ENCODE peak calls at places on chromosome 2, in nine cellular contexts. A is NCI-H1930; R is Daoy; B is DMS 273 treated with DMSO at 0.1 percent for 48 hours; T is Panc1; G is neural crest cell; W is fibroblast of lung; Z is suprapubic skin; X is stimulated activated CD4-positive, alpha-beta T cell treated with anti-CD3 and anti-CD28 coated beads, TNF-alpha, amount 100 ng/mL, for 4 hours. O is an unnamed sample.

GRCh38 chr2:40363631-40364030 is 88.3 kb downstream of the SLC8A1 start:
- DNase-seq in A (no peak), R (no peak), B (no peak), T (no peak), G (no peak), W (peak), Z (no peak), X (no peak), O (no peak)

GRCh38 chr2:118371500-118371899 is 283.2 kb downstream of the INSIG2 start:
- DNase-seq in A (no peak), R (peak), B (no peak), T (no peak), G (peak), W (peak), Z (no peak), X (no peak), O (peak)

GRCh38 chr2:230694241-230694640 is 18.4 kb upstream of the CAB39 start:
- DNase-seq in A (no peak), R (no peak), B (no peak), T (no peak), G (no peak), W (no peak), Z (no peak), X (no peak), O (no peak)

GRCh38 chr2:217804786-217805678 is 197.8 kb downstream of the TNS1 start:
- DNase-seq in A (no peak), R (no peak), B (no peak), T (no peak), G (no peak), W (peak), Z (no peak), X (no peak), O (peak)

GRCh38 chr2:71071681-71072398 is 3.4 kb downstream of the NAGK start:
- DNase-seq in A (no peak), R (no peak), B (no peak), T (no peak), G (no peak), W (no peak), Z (no peak), X (peak), O (no peak)

GRCh38 chr2:64865073-64865830 is 123.9 kb upstream of the SLC1A4 start:
- DNase-seq in A (no peak), R (peak), B (peak), T (no peak), G (peak), W (peak), Z (peak), X (peak), O (peak)

GRCh38 chr2:46847185-46847710 is 68.4 kb downstream of the MCFD2 start:
- DNase-seq in A (no peak), R (peak), B (peak), T (no peak), G (no peak), W (peak), Z (peak), X (no peak), O (peak)

GRCh38 chr2:39625927-39626270 is 39.8 kb upstream of the TMEM178A start:
- DNase-seq in A (no peak), R (no peak), B (no peak), T (no peak), G (no peak), W (no peak), Z (no peak), X (no peak), O (no peak)

GRCh38 chr2:39568561-39569006 is 97.1 kb upstream of the TMEM178A start:
- DNase-seq in A (no peak), R (peak), B (peak), T (no peak), G (no peak), W (peak), Z (no peak), X (no peak), O (peak)

GRCh38 chr2:45652090-45653050 is 895 bp downstream of the PRKCE start:
- DNase-seq in A (no peak), R (peak), B (peak), T (no peak), G (peak), W (peak), Z (peak), X (peak), O (peak)

GRCh38 chr2:62705859-62706720 is 577 bp downstream of the EHBP1 start:
- DNase-seq in A (peak), R (peak), B (no peak), T (no peak), G (peak), W (peak), Z (peak), X (peak), O (peak)

GRCh38 chr2:211946960-211947359 is 591.6 kb downstream of the ERBB4 start:
- DNase-seq in A (no peak), R (no peak), B (no peak), T (no peak), G (no peak), W (no peak), Z (no peak), X (no peak), O (no peak)

GRCh38 chr2:190882327-190882766 is 1.7 kb downstream of the GLS start:
- DNase-seq in A (no peak), R (no peak), B (no peak), T (no peak), G (no peak), W (no peak), Z (no peak), X (no peak), O (no peak)

GRCh38 chr2:43426305-43427031 is 169.4 kb downstream of the THADA start:
- DNase-seq in A (no peak), R (peak), B (peak), T (no peak), G (no peak), W (peak), Z (peak), X (peak), O (peak)

GRCh38 chr2:121125350-121125749 is 159.7 kb downstream of the TFCP2L1 start:
- DNase-seq in A (no peak), R (no peak), B (no peak), T (no peak), G (no peak), W (no peak), Z (no peak), X (no peak), O (no peak)

GRCh38 chr2:2542966-2543555 is 212.0 kb upstream of the MYT1L start:
- DNase-seq in A (peak), R (peak), B (no peak), T (no peak), G (peak), W (no peak), Z (no peak), X (no peak), O (peak)

GRCh38 chr2:24521162-24521857 is 30.3 kb downstream of the NCOA1 start:
- DNase-seq in A (no peak), R (no peak), B (no peak), T (no peak), G (no peak), W (no peak), Z (no peak), X (no peak), O (no peak)

GRCh38 chr2:54955674-54956391 is 94.4 kb downstream of the RTN4 start:
- DNase-seq in A (no peak), R (peak), B (no peak), T (peak), G (no peak), W (no peak), Z (no peak), X (no peak), O (no peak)

GRCh38 chr2:19971691-19972090 is 18.2 kb downstream of the WDR35 start:
- DNase-seq in A (no peak), R (no peak), B (no peak), T (no peak), G (no peak), W (no peak), Z (no peak), X (no peak), O (no peak)

GRCh38 chr2:177165103-177165583 is 47.5 kb upstream of the HNRNPA3 start:
- DNase-seq in A (no peak), R (peak), B (peak), T (no peak), G (peak), W (peak), Z (no peak), X (no peak), O (peak)

GRCh38 chr2:190863946-190864345 is 16.7 kb upstream of the GLS start:
- DNase-seq in A (peak), R (no peak), B (no peak), T (no peak), G (no peak), W (no peak), Z (no peak), X (no peak), O (no peak)

GRCh38 chr2:64485961-64486360 is 32.0 kb downstream of the LGALSL start:
- DNase-seq in A (no peak), R (no peak), B (no peak), T (no peak), G (no peak), W (peak), Z (peak), X (no peak), O (no peak)

GRCh38 chr2:29000481-29000880 is 19.4 kb downstream of the TOGARAM2 start:
- DNase-seq in A (no peak), R (no peak), B (no peak), T (no peak), G (no peak), W (no peak), Z (no peak), X (no peak), O (no peak)

GRCh38 chr2:156562136-156562535 is 126.0 kb downstream of the GPD2 start:
- DNase-seq in A (peak), R (no peak), B (peak), T (no peak), G (no peak), W (no peak), Z (no peak), X (no peak), O (no peak)

GRCh38 chr2:234512884-234513669 is 16.2 kb upstream of the ARL4C start:
- DNase-seq in A (no peak), R (peak), B (peak), T (no peak), G (no peak), W (peak), Z (no peak), X (no peak), O (peak)

GRCh38 chr2:25312958-25313710 is 28.6 kb downstream of the DNMT3A start:
- DNase-seq in A (no peak), R (no peak), B (no peak), T (no peak), G (no peak), W (no peak), Z (no peak), X (peak), O (no peak)

GRCh38 chr2:126736133-126736874 is 80.3 kb downstream of the GYPC start:
- DNase-seq in A (no peak), R (peak), B (no peak), T (no peak), G (no peak), W (peak), Z (no peak), X (no peak), O (peak)

GRCh38 chr2:160406591-160407392 is 86.8 kb downstream of the RBMS1 start:
- DNase-seq in A (no peak), R (peak), B (peak), T (no peak), G (no peak), W (peak), Z (peak), X (peak), O (peak)

GRCh38 chr2:170375192-170375591 is 197.2 kb downstream of the MYO3B start:
- DNase-seq in A (no peak), R (no peak), B (no peak), T (no peak), G (no peak), W (no peak), Z (no peak), X (no peak), O (no peak)

GRCh38 chr2:120064664-120065063 is 51.8 kb downstream of the EPB41L5 start:
- DNase-seq in A (no peak), R (no peak), B (no peak), T (no peak), G (no peak), W (no peak), Z (no peak), X (no peak), O (no peak)

GRCh38 chr2:128646691-128647090 is 328.0 kb upstream of the HS6ST1 start:
- DNase-seq in A (no peak), R (no peak), B (no peak), T (no peak), G (no peak), W (no peak), Z (no peak), X (no peak), O (no peak)

GRCh38 chr2:151478011-151478410 is 68.3 kb downstream of the RIF1 start:
- DNase-seq in A (no peak), R (no peak), B (no peak), T (no peak), G (no peak), W (peak), Z (no peak), X (no peak), O (peak)

GRCh38 chr2:29480423-29480822 is 365.2 kb downstream of the CLIP4 start:
- DNase-seq in A (no peak), R (no peak), B (no peak), T (no peak), G (no peak), W (no peak), Z (no peak), X (no peak), O (no peak)